ENCODE peak calls at places on chromosome 7, in five cellular contexts. P, W, K, Z and Q are unnamed samples.

GRCh38 chr7:15580604-15581351 is 19.0 kb upstream of the AGMO start:
- DNase-seq in Z (no peak), K (no peak), P (no peak), W (no peak), Q (no peak)

GRCh38 chr7:69808401-69808800 is 210.1 kb downstream of the AUTS2 start:
- DNase-seq in Z (no peak), W (no peak), K (no peak), P (no peak), Q (no peak)

GRCh38 chr7:28579571-28579970 is 167.3 kb downstream of the CREB5 start:
- DNase-seq in P (no peak), W (no peak), Z (no peak), K (no peak), Q (no peak)

GRCh38 chr7:11699666-11700065 is 132.3 kb downstream of the THSD7A start:
- DNase-seq in W (no peak), Z (no peak), K (no peak), P (no peak), Q (no peak)

GRCh38 chr7:112161253-112162160 is 44.7 kb downstream of the DOCK4 start:
- DNase-seq in K (no peak), W (no peak), Z (no peak), P (no peak), Q (no peak)

GRCh38 chr7:93402944-93403343 is 170.8 kb downstream of the VPS50 start:
- DNase-seq in Z (no peak), P (no peak), K (no peak), W (no peak), Q (no peak)

GRCh38 chr7:47351233-47352154 is 230.4 kb downstream of the TNS3 start:
- DNase-seq in W (no peak), Z (no peak), P (no peak), K (no peak), Q (no peak)

GRCh38 chr7:81470084-81470723 is 299.6 kb downstream of the HGF start:
- DNase-seq in K (peak; percentile 65), Z (no peak), W (peak; percentile 70), P (no peak), Q (peak; percentile 52)

GRCh38 chr7:130070900-130071622 is 727 bp downstream of the KLHDC10 start:
- DNase-seq in W (no peak), Z (no peak), K (no peak), P (no peak), Q (no peak)

GRCh38 chr7:139647812-139648616 is 124.5 kb downstream of the CLEC2L start:
- DNase-seq in K (no peak), W (no peak), Z (no peak), P (no peak), Q (no peak)

GRCh38 chr7:105707967-105708580 is 126.8 kb upstream of the EFCAB10 start:
- DNase-seq in W (no peak), P (no peak), Z (no peak), K (no peak), Q (no peak)

GRCh38 chr7:28435152-28435551 is 22.8 kb downstream of the CREB5 start:
- DNase-seq in P (no peak), W (no peak), K (no peak), Z (no peak), Q (no peak)

GRCh38 chr7:106217089-106217542 is 67.7 kb downstream of the NAMPT start:
- DNase-seq in Z (no peak), W (no peak), K (peak; percentile 87), P (no peak), Q (no peak)

GRCh38 chr7:83799333-83799732 is 150.4 kb upstream of the SEMA3E start:
- DNase-seq in K (no peak), W (no peak), P (no peak), Z (no peak), Q (no peak)

GRCh38 chr7:18356195-18356645 is 139.3 kb upstream of the HDAC9 start:
- DNase-seq in Z (no peak), P (no peak), W (peak; percentile 36), K (no peak), Q (no peak)

GRCh38 chr7:53800746-53801145 is 741.4 kb upstream of the VSTM2A start:
- DNase-seq in P (no peak), W (no peak), K (no peak), Z (no peak), Q (no peak)

GRCh38 chr7:68492359-68492690 is 1106.0 kb upstream of the AUTS2 start:
- DNase-seq in W (no peak), K (no peak), P (no peak), Z (no peak), Q (no peak)

GRCh38 chr7:69363131-69363530 is 235.1 kb upstream of the AUTS2 start:
- DNase-seq in K (no peak), W (no peak), Z (no peak), P (no peak), Q (no peak)

GRCh38 chr7:151459726-151460473 is 20.0 kb upstream of the CRYGN start:
- DNase-seq in K (peak; percentile 97), Z (no peak), P (no peak), W (peak; percentile 77), Q (peak; percentile 35)

GRCh38 chr7:138077809-138078208 is 1.6 kb downstream of the AKR1D1 start:
- DNase-seq in Z (no peak), P (no peak), K (no peak), W (no peak), Q (no peak)

GRCh38 chr7:85510287-85510686 is 323.4 kb upstream of the SEMA3D start:
- DNase-seq in W (no peak), Z (no peak), P (no peak), K (no peak), Q (no peak)

GRCh38 chr7:87131806-87132205 is 20.4 kb upstream of the DMTF1 start:
- DNase-seq in Z (no peak), P (no peak), W (no peak), K (no peak), Q (no peak)

GRCh38 chr7:37259381-37259821 is 189.3 kb downstream of the ELMO1 start:
- DNase-seq in Z (no peak), W (no peak), K (no peak), P (no peak), Q (no peak)